ENCODE peak calls at places on chromosomes 4 and X, in eight cellular contexts. F, A, P, G, K, E, Y and R are unnamed samples. For H3K27me3, the result is how much of the 10 kb centered on the place peaks cover.

GRCh38 chr4:86380176-86380724 is 20.4 kb upstream of the MAPK10 start:
- DNase-seq in E (no peak), P (no peak), F (no peak), K (no peak), Y (no peak), A (no peak), G (no peak), R (no peak)

GRCh38 chr4:38099020-38099600 is 138.9 kb downstream of the PTTG2 start:
- DNase-seq in A (no peak), F (no peak), P (peak), K (no peak), Y (no peak), G (peak), E (no peak), R (no peak)

GRCh38 chr4:99404595-99405287 is 30.4 kb downstream of the ADH7 start:
- DNase-seq in K (no peak), P (peak), G (peak), E (no peak), F (no peak), A (peak), Y (no peak), R (peak)

GRCh38 chrX:100720301-100720700 is 11.6 kb downstream of the SYTL4 start:
- DNase-seq in P (no peak), A (no peak), E (no peak), K (no peak), F (no peak), Y (no peak), G (peak), R (no peak)

GRCh38 chr4:92634891-92635290 is 331.1 kb downstream of the GRID2 start:
- DNase-seq in E (no peak), A (no peak), Y (no peak), K (no peak), F (no peak), P (no peak), G (no peak), R (no peak)

GRCh38 chr4:1800805-1801204 is 7.7 kb downstream of the FGFR3 start:
- DNase-seq in A (no peak), K (no peak), P (no peak), E (no peak), Y (no peak), G (no peak), F (no peak), R (no peak)

GRCh38 chr4:121397941-121398601 is 17.3 kb upstream of the QRFPR start:
- DNase-seq in P (no peak), A (no peak), G (no peak), Y (no peak), F (no peak), K (no peak), E (no peak), R (no peak)

GRCh38 chrX:46574941-46575381 is 1.4 kb downstream of the CHST7 start:
- DNase-seq in E (peak), G (peak), K (peak), F (no peak), A (no peak), P (peak), Y (no peak), R (no peak)

GRCh38 chrX:92247076-92247475 is 467.9 kb downstream of the PCDH11X start:
- DNase-seq in K (no peak), E (no peak), P (no peak), F (no peak), Y (no peak), G (peak), A (no peak), R (no peak)

GRCh38 chrX:6283826-6284225 is 55.2 kb upstream of the NLGN4X start:
- DNase-seq in K (no peak), A (no peak), F (no peak), Y (no peak), G (no peak), P (no peak), E (no peak), R (no peak)

GRCh38 chr4:89307446-89308160 is at the start of gene GPRIN3:
- DNase-seq in K (peak), G (peak), A (no peak), F (no peak), E (peak), P (peak), Y (no peak), R (no peak)

GRCh38 chrX:37348237-37349130 is 680 bp upstream of the PRRG1 start:
- DNase-seq in Y (no peak), G (peak), K (no peak), A (no peak), P (peak), F (no peak), E (no peak), R (no peak)

GRCh38 chrX:126847143-126847542 is 27.6 kb downstream of the PRR32 start:
- DNase-seq in A (no peak), F (no peak), K (no peak), G (no peak), P (no peak), Y (no peak), E (no peak), R (no peak)

GRCh38 chr4:48483006-48483776 is at the start of gene SLC10A4:
- DNase-seq in G (peak), Y (peak), K (no peak), E (no peak), F (no peak), P (peak), A (no peak), R (no peak)

GRCh38 chr4:15149234-15149841 is 147.1 kb downstream of the CPEB2 start:
- DNase-seq in K (no peak), Y (no peak), A (no peak), G (peak), P (no peak), F (no peak), E (no peak), R (no peak)

GRCh38 chrX:141278306-141278705 is 36.0 kb upstream of the SPANXC start:
- DNase-seq in A (no peak), Y (peak), G (peak), E (no peak), P (peak), K (no peak), F (no peak), R (no peak)

GRCh38 chr4:77800483-77801259 is 18.5 kb downstream of the CNOT6L start:
- DNase-seq in P (peak), K (no peak), E (no peak), F (no peak), A (no peak), Y (no peak), G (peak), R (no peak)

GRCh38 chr4:26858035-26858918 is 2.4 kb upstream of the STIM2 start:
- DNase-seq in E (no peak), Y (no peak), F (no peak), G (no peak), P (no peak), K (no peak), A (no peak), R (no peak)
- H3K27me3 ChIP-seq in E (under half), Y (under half), F (under half), G (under half), P (under half), K (under half), A (under half), R (under half)

GRCh38 chr4:150582101-150582565 is at the start of gene MAB21L2:
- DNase-seq in P (peak), F (no peak), K (no peak), G (no peak), A (no peak), Y (no peak), E (no peak), R (no peak)
- H3K27me3 ChIP-seq in P (under half), F (under half), K (half or more), G (under half), A (under half), Y (under half), E (under half), R (under half)

GRCh38 chr4:41041541-41041940 is 172.8 kb downstream of the APBB2 start:
- DNase-seq in A (no peak), F (no peak), E (no peak), P (no peak), Y (no peak), K (no peak), G (no peak), R (no peak)
- H3K27me3 ChIP-seq in A (under half), F (under half), E (under half), P (under half), Y (under half), K (under half), G (under half), R (under half)

GRCh38 chrX:71106427-71106826 is at the start of gene CXorf65:
- DNase-seq in Y (peak), A (no peak), G (no peak), K (no peak), F (no peak), E (no peak), P (no peak), R (no peak)
- H3K27me3 ChIP-seq in Y (under half), A (under half), G (under half), K (under half), F (under half), E (under half), P (under half), R (under half)